ENCODE peak calls at places on chromosome 12, in ten cellular contexts. I is MG63; K is fibroblast of mammary gland; F is HuH-7; M is GM23248; W is head of caudate nucleus; N is pancreas; J is neural crest cell; U is A549; A is CD8-positive, alpha-beta memory T cell. S is an unnamed sample.

GRCh38 chr12:503111-503761 is 43.5 kb downstream of the B4GALNT3 start:
- DNase-seq in J (no peak), K (no peak), F (no peak), M (no peak), N (peak; percentile 38), A (no peak), U (no peak), I (no peak), W (peak; percentile 52), S (no peak)

GRCh38 chr12:118371354-118372282 is 1.1 kb downstream of the TAOK3 start:
- DNase-seq in M (peak; percentile 61), F (no peak), J (peak; percentile 6), W (no peak), A (peak; percentile 51), I (peak; percentile 22), N (peak; percentile 39), U (peak; percentile 36), K (no peak), S (no peak)

GRCh38 chr12:128385736-128386135 is 118.8 kb downstream of the TMEM132C start:
- DNase-seq in F (no peak), A (no peak), K (no peak), N (no peak), I (no peak), J (no peak), W (no peak), M (no peak), U (no peak), S (no peak)

GRCh38 chr12:69647178-69647577 is 36.5 kb upstream of the LRRC10 start:
- DNase-seq in M (no peak), W (no peak), K (no peak), I (no peak), A (no peak), F (no peak), J (no peak), N (no peak), U (no peak), S (no peak)

GRCh38 chr12:28378749-28379148 is 188.5 kb downstream of the CCDC91 start:
- DNase-seq in W (no peak), A (no peak), U (no peak), J (no peak), N (no peak), K (peak; percentile 83), F (no peak), M (peak; percentile 71), I (peak; percentile 47), S (no peak)

GRCh38 chr12:124007810-124008570 is 35.0 kb downstream of the ZNF664 start:
- DNase-seq in J (no peak), F (no peak), I (no peak), M (peak; percentile 44), W (no peak), A (no peak), N (peak; percentile 44), U (no peak), K (peak; percentile 48), S (no peak)

GRCh38 chr12:2198088-2198501 is 145.3 kb downstream of the CACNA1C start:
- DNase-seq in M (peak; percentile 76), N (no peak), K (peak; percentile 69), W (peak; percentile 59), F (no peak), I (peak; percentile 40), A (no peak), U (no peak), J (no peak), S (no peak)

GRCh38 chr12:126874427-126875026 is 1392.4 kb upstream of the TMEM132C start:
- DNase-seq in M (peak; percentile 57), K (peak; percentile 24), A (peak; percentile 71), W (peak; percentile 80), U (peak; percentile 63), J (peak; percentile 66), F (peak; percentile 69), I (peak; percentile 54), N (peak; percentile 27), S (peak; percentile 37)

GRCh38 chr12:64729909-64730584 is 29.2 kb downstream of the GNS start:
- DNase-seq in F (no peak), W (no peak), K (no peak), M (no peak), J (no peak), I (no peak), A (no peak), U (no peak), N (no peak), S (no peak)

GRCh38 chr12:2686280-2686646 is 108.5 kb upstream of the FKBP4 start:
- DNase-seq in J (no peak), M (no peak), U (no peak), I (no peak), K (no peak), N (no peak), A (no peak), W (no peak), F (no peak), S (no peak)

GRCh38 chr12:115470526-115470925 is 786.6 kb upstream of the TBX3 start:
- DNase-seq in I (no peak), U (no peak), N (no peak), F (no peak), M (no peak), K (no peak), A (no peak), J (no peak), W (no peak), S (no peak)

GRCh38 chr12:100484891-100485511 is 11.3 kb downstream of the NR1H4 start:
- DNase-seq in N (no peak), A (no peak), F (no peak), U (no peak), M (no peak), W (no peak), I (no peak), J (no peak), K (no peak), S (no peak)

GRCh38 chr12:79691299-79692248 is 810 bp upstream of the PAWR start:
- DNase-seq in I (peak; percentile 16), A (no peak), N (no peak), U (peak; percentile 85), M (peak; percentile 96), J (no peak), W (peak; percentile 12), K (peak; percentile 88), F (no peak), S (no peak)

S was measured in NCI-H1930.